ENCODE peak calls at places on chromosome 5, in seven cellular contexts. B is activated T-cell treated with anti-CD3 and anti-CD28 coated beads for 1 hour; T is aorta; P is NCI-H446 treated with DMSO at 0.1 percent for 48 hours; H is stimulated activated CD8-positive, alpha-beta memory T cell treated with anti-CD3 and anti-CD28 coated beads, Interleukin-15, amount 100 ng/mL, for 24 hours; I is heart left ventricle; M is GM12891. F is an unnamed sample.

GRCh38 chr5:33049845-33050244 is 338.7 kb downstream of the NPR3 start:
- DNase-seq in B (no peak), T (peak; percentile 81), P (no peak), H (no peak), I (no peak), M (no peak), F (no peak)

GRCh38 chr5:139810341-139811075 is 14.9 kb downstream of the PSD2 start:
- DNase-seq in B (no peak), T (peak; percentile 35), P (no peak), H (no peak), I (peak; percentile 15), M (no peak), F (no peak)

GRCh38 chr5:151253604-151253948 is 591 bp downstream of the GM2A start:
- DNase-seq in B (no peak), T (no peak), P (no peak), H (no peak), I (no peak), M (no peak), F (no peak)

GRCh38 chr5:124754206-124754927 is 7.9 kb upstream of the ZNF608 start:
- DNase-seq in B (no peak), T (no peak), P (peak; percentile 49), H (no peak), I (no peak), M (no peak), F (no peak)

GRCh38 chr5:129746884-129747283 is 1.0 kb upstream of the MINAR2 start:
- DNase-seq in B (no peak), T (no peak), P (no peak), H (no peak), I (no peak), M (no peak), F (no peak)

GRCh38 chr5:175561085-175561484 is 82.7 kb downstream of the SFXN1 start:
- DNase-seq in B (no peak), T (no peak), P (no peak), H (no peak), I (no peak), M (no peak), F (no peak)

GRCh38 chr5:54758038-54758437 is 227.4 kb downstream of the ESM1 start:
- DNase-seq in B (no peak), T (no peak), P (no peak), H (no peak), I (no peak), M (no peak), F (no peak)

GRCh38 chr5:139108056-139108811 is 89.9 kb downstream of the SIL1 start:
- DNase-seq in B (no peak), T (no peak), P (no peak), H (no peak), I (no peak), M (no peak), F (no peak)

GRCh38 chr5:134245101-134245604 is 19.3 kb upstream of the PPP2CA start:
- DNase-seq in B (no peak), T (no peak), P (peak; percentile 19), H (no peak), I (no peak), M (no peak), F (no peak)

GRCh38 chr5:111948517-111948916 is 191.5 kb upstream of the NREP start:
- DNase-seq in B (no peak), T (no peak), P (no peak), H (no peak), I (no peak), M (no peak), F (no peak)

GRCh38 chr5:102341918-102342317 is 45.8 kb upstream of the SLCO4C1 start:
- DNase-seq in B (no peak), T (no peak), P (peak; percentile 85), H (no peak), I (no peak), M (no peak), F (no peak)

GRCh38 chr5:142296914-142297417 is 27.9 kb downstream of the SPRY4 start:
- DNase-seq in B (no peak), T (peak; percentile 82), P (no peak), H (no peak), I (no peak), M (no peak), F (no peak)

GRCh38 chr5:33400675-33401074 is 40.1 kb upstream of the TARS1 start:
- DNase-seq in B (no peak), T (no peak), P (no peak), H (no peak), I (no peak), M (no peak), F (no peak)

GRCh38 chr5:98656106-98656795 is 117.2 kb upstream of the RGMB start:
- DNase-seq in B (no peak), T (no peak), P (no peak), H (no peak), I (no peak), M (no peak), F (no peak)

GRCh38 chr5:10233505-10233904 is 16.2 kb downstream of the ATPSCKMT start:
- DNase-seq in B (no peak), T (no peak), P (peak; percentile 12), H (no peak), I (no peak), M (no peak), F (no peak)

F was measured in CD8-positive, alpha-beta T cell.